ENCODE peak calls at places on chromosome 1, in seven cellular contexts. M is retina, W is NCI-H510A treated with DMSO at 0.1 percent for 48 hours, J is substantia nigra, A is thoracic aorta, C is occipital lobe, Y is amniotic stem cell. U is an unnamed sample.

GRCh38 chr1:232560940-232561339 is 69.0 kb downstream of the SIPA1L2 start:
- DNase-seq in C (no peak), M (no peak), J (no peak), W (no peak), Y (no peak), A (no peak), U (no peak)

GRCh38 chr1:197599789-197600188 is 175.5 kb downstream of the DENND1B start:
- DNase-seq in M (no peak), Y (no peak), J (no peak), A (no peak), C (no peak), W (no peak), U (no peak)

GRCh38 chr1:19010995-19011696 is 54.7 kb upstream of the IFFO2 start:
- DNase-seq in Y (peak), M (no peak), W (no peak), J (no peak), A (peak), C (peak), U (no peak)

GRCh38 chr1:52237430-52237829 is 95.5 kb downstream of the ZFYVE9 start:
- DNase-seq in A (no peak), Y (no peak), M (no peak), C (no peak), W (no peak), J (no peak), U (no peak)

GRCh38 chr1:216815239-216815955 is 92.2 kb upstream of the ESRRG start:
- DNase-seq in W (peak), C (peak), Y (no peak), M (peak), J (peak), A (no peak), U (no peak)

GRCh38 chr1:31621872-31622730 is 4.6 kb downstream of the HCRTR1 start:
- DNase-seq in M (no peak), A (no peak), Y (no peak), J (no peak), C (no peak), W (no peak), U (no peak)

GRCh38 chr1:54334996-54335395 is 71.2 kb downstream of the SSBP3 start:
- DNase-seq in Y (no peak), W (peak), M (no peak), J (no peak), C (no peak), A (no peak), U (no peak)

GRCh38 chr1:183739640-183740385 is 65.1 kb upstream of the RGL1 start:
- DNase-seq in J (no peak), W (no peak), M (no peak), C (no peak), A (no peak), Y (no peak), U (no peak)

GRCh38 chr1:100383743-100384405 is 31.6 kb downstream of the CDC14A start:
- DNase-seq in M (no peak), C (no peak), A (no peak), Y (no peak), W (peak), J (no peak), U (no peak)

GRCh38 chr1:45012639-45013278 is 705 bp downstream of the UROD start:
- DNase-seq in J (peak), M (no peak), A (no peak), C (peak), Y (peak), W (peak), U (peak)

GRCh38 chr1:117171900-117172501 is 38.7 kb downstream of the VTCN1 start:
- DNase-seq in A (no peak), W (no peak), J (peak), Y (no peak), C (peak), M (peak), U (no peak)

GRCh38 chr1:186183970-186184628 is 191.0 kb downstream of the TPR start:
- DNase-seq in J (no peak), Y (no peak), M (no peak), C (no peak), W (no peak), A (no peak), U (no peak)

U was measured in spleen.